ENCODE peak calls at places on chromosomes 3 and 15, in eight cellular contexts. Y is fibroblast of lung; H is cardiac muscle cell; P is small intestine; X is IMR-90; T is neural progenitor cell; L is mesenchymal stem cell; W is naive thymus-derived CD4-positive, alpha-beta T cell. M is an unnamed sample.

GRCh38 chr3:24506966-24507775 is 12.5 kb upstream of the THRB start:
- DNase-seq in Y (no peak), H (no peak), P (peak; percentile 24), X (no peak), T (no peak), L (no peak), W (no peak), M (no peak)

GRCh38 chr3:193556841-193557240 is 2.1 kb upstream of the ATP13A4 start:
- DNase-seq in Y (no peak), H (no peak), P (peak; percentile 85), X (no peak), T (no peak), L (no peak), W (no peak), M (no peak)

GRCh38 chr3:174767853-174768382 is 91.2 kb upstream of the NAALADL2 start:
- DNase-seq in Y (peak; percentile 86), H (no peak), P (no peak), X (peak; percentile 56), T (no peak), L (no peak), W (no peak), M (no peak)

GRCh38 chr15:29939404-29939803 is 117.1 kb upstream of the TJP1 start:
- DNase-seq in Y (peak; percentile 56), H (no peak), P (no peak), X (peak; percentile 47), T (no peak), L (no peak), W (no peak), M (no peak)

GRCh38 chr15:75573643-75574384 is 5.3 kb downstream of the PTPN9 start:
- DNase-seq in Y (no peak), H (no peak), P (no peak), X (no peak), T (peak; percentile 39), L (no peak), W (no peak), M (no peak)

GRCh38 chr3:8143186-8143585 is 358.4 kb upstream of the LMCD1 start:
- DNase-seq in Y (peak; percentile 6), H (no peak), P (no peak), X (no peak), T (no peak), L (no peak), W (no peak), M (no peak)

GRCh38 chr3:38085943-38086324 is 46.9 kb downstream of the DLEC1 start:
- DNase-seq in Y (no peak), H (no peak), P (no peak), X (no peak), T (no peak), L (no peak), W (no peak), M (peak; percentile 35)

GRCh38 chr3:108136888-108137814 is 46.3 kb upstream of the CD47 start:
- DNase-seq in Y (no peak), H (no peak), P (peak; percentile 28), X (no peak), T (no peak), L (no peak), W (no peak), M (no peak)

GRCh38 chr15:67843092-67843501 is 3.3 kb upstream of the RNU6-1 start:
- DNase-seq in Y (no peak), H (no peak), P (no peak), X (no peak), T (peak; percentile 44), L (no peak), W (no peak), M (no peak)

GRCh38 chr15:100687532-100688215 is 85.3 kb downstream of the ASB7 start:
- DNase-seq in Y (peak; percentile 91), H (no peak), P (no peak), X (peak; percentile 86), T (no peak), L (peak; percentile 31), W (no peak), M (no peak)

GRCh38 chr3:9398715-9399708 is 1.6 kb downstream of the SETD5 start:
- DNase-seq in Y (peak; percentile 54), H (peak; percentile 45), P (peak; percentile 31), X (peak; percentile 66), T (peak; percentile 42), L (peak; percentile 92), W (no peak), M (no peak)

GRCh38 chr3:12875857-12876451 is 34.6 kb upstream of the RPL32 start:
- DNase-seq in Y (peak; percentile 26), H (peak; percentile 95), P (peak; percentile 14), X (no peak), T (peak; percentile 97), L (peak; percentile 60), W (no peak), M (peak; percentile 31)

GRCh38 chr3:88744896-88745295 is 362.5 kb upstream of the EPHA3 start:
- DNase-seq in Y (peak; percentile 33), H (no peak), P (no peak), X (no peak), T (no peak), L (no peak), W (no peak), M (no peak)

GRCh38 chr15:58441376-58442070 is 9.7 kb downstream of the LIPC start:
- DNase-seq in Y (peak; percentile 90), H (no peak), P (peak; percentile 32), X (peak; percentile 87), T (no peak), L (peak; percentile 46), W (no peak), M (no peak)

GRCh38 chr15:67708500-67708899 is 116.8 kb upstream of the SKOR1 start:
- DNase-seq in Y (no peak), H (no peak), P (no peak), X (no peak), T (no peak), L (no peak), W (no peak), M (no peak)

GRCh38 chr15:66946578-66947164 is 118.7 kb upstream of the SMAD3 start:
- DNase-seq in Y (peak; percentile 37), H (peak; percentile 76), P (peak; percentile 75), X (peak; percentile 70), T (peak; percentile 73), L (peak; percentile 77), W (peak; percentile 73), M (peak; percentile 79)

GRCh38 chr3:77303943-77304778 is 264.3 kb downstream of the ROBO2 start:
- DNase-seq in Y (no peak), H (peak; percentile 12), P (no peak), X (no peak), T (no peak), L (no peak), W (no peak), M (no peak)

GRCh38 chr15:33729648-33730047 is 238.6 kb upstream of the CHRM5 start:
- DNase-seq in Y (peak; percentile 15), H (peak; percentile 25), P (no peak), X (peak; percentile 5), T (peak; percentile 26), L (peak; percentile 13), W (no peak), M (no peak)

GRCh38 chr3:38454179-38454883 is 641 bp downstream of the ACVR2B start:
- DNase-seq in Y (peak; percentile 29), H (peak; percentile 61), P (peak; percentile 75), X (peak; percentile 13), T (peak; percentile 74), L (peak; percentile 26), W (peak; percentile 46), M (peak; percentile 36)

GRCh38 chr3:124057453-124057852 is 65.5 kb upstream of the ROPN1 start:
- DNase-seq in Y (no peak), H (no peak), P (no peak), X (no peak), T (no peak), L (no peak), W (no peak), M (peak; percentile 34)

GRCh38 chr15:101206173-101206572 is 45.7 kb downstream of the CHSY1 start:
- DNase-seq in Y (peak; percentile 89), H (no peak), P (no peak), X (peak; percentile 95), T (no peak), L (peak; percentile 89), W (peak; percentile 25), M (no peak)

DNA sequence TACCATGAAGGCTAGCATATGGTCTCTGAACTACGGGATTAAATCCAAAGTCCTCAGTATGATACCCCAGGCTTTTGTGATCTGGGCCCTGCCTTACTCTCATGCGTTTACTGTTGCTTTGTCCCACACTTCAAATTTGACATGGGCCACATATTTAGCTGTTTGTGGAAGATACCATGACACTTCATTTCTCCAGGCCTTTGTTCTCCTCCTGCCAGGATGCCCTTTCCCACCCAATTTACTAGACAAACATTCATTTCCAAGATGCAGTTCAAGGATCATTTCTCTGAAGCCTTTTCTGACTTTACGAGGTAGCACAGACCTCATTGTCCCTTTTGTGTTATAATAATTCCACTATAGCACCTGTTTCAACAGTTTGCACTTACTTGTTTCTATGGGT is 2.2 kb upstream of the OXSM start:
- DNase-seq in Y (no peak), H (no peak), P (no peak), X (no peak), T (no peak), L (no peak), W (no peak), M (no peak)
- H3K4me1 ChIP-seq in Y (no peaks in the 10 kb centered on the region), H (peaks cover 15% of the 10 kb centered on the region), P (peaks cover 6% of the 10 kb centered on the region), X (no peaks in the 10 kb centered on the region), T (no peaks in the 10 kb centered on the region), L (peaks cover 2% of the 10 kb centered on the region), W (peaks cover 6% of the 10 kb centered on the region), M (peaks cover 31% of the 10 kb centered on the region)

GRCh38 chr15:96322401-96323249 is 7.9 kb upstream of the NR2F2 start:
- DNase-seq in Y (peak; percentile 43), H (no peak), P (no peak), X (no peak), T (peak; percentile 78), L (peak; percentile 49), W (no peak), M (peak; percentile 51)
- H3K4me1 ChIP-seq in Y (peaks cover 6% of the 10 kb centered on the region), H (peaks cover 7% of the 10 kb centered on the region), P (no peaks in the 10 kb centered on the region), X (peaks cover 13% of the 10 kb centered on the region), T (peaks cover 44% of the 10 kb centered on the region), L (peaks cover 23% of the 10 kb centered on the region), W (no peaks in the 10 kb centered on the region), M (no peaks in the 10 kb centered on the region)

GRCh38 chr15:80186066-80186465 is 33.3 kb downstream of the FAH start:
- DNase-seq in Y (no peak), H (no peak), P (no peak), X (no peak), T (no peak), L (no peak), W (no peak), M (no peak)

GRCh38 chr15:80185152-80185551 is 32.4 kb downstream of the FAH start:
- DNase-seq in Y (no peak), H (no peak), P (no peak), X (no peak), T (no peak), L (no peak), W (no peak), M (no peak)

GRCh38 chr15:80191198-80191597 is 38.4 kb downstream of the FAH start:
- DNase-seq in Y (no peak), H (no peak), P (no peak), X (no peak), T (no peak), L (no peak), W (no peak), M (no peak)

GRCh38 chr15:80186597-80186996 is 33.8 kb downstream of the FAH start:
- DNase-seq in Y (no peak), H (no peak), P (no peak), X (no peak), T (no peak), L (no peak), W (no peak), M (no peak)

GRCh38 chr15:80188293-80188692 is 35.5 kb downstream of the FAH start:
- DNase-seq in Y (no peak), H (no peak), P (no peak), X (no peak), T (peak; percentile 55), L (no peak), W (no peak), M (no peak)
- H3K4me1 ChIP-seq in Y (no peaks in the 10 kb centered on the region), H (no peaks in the 10 kb centered on the region), P (no peaks in the 10 kb centered on the region), X (peaks cover 2% of the 10 kb centered on the region), T (peaks cover 14% of the 10 kb centered on the region), L (peaks cover 1% of the 10 kb centered on the region), W (no peaks in the 10 kb centered on the region), M (no peaks in the 10 kb centered on the region)

GRCh38 chr3:134326126-134326525 is 48.1 kb downstream of the AMOTL2 start:
- DNase-seq in Y (peak; percentile 69), H (no peak), P (no peak), X (no peak), T (no peak), L (no peak), W (no peak), M (no peak)
- H3K4me1 ChIP-seq in Y (peaks cover 40% of the 10 kb centered on the region), H (peaks cover 12% of the 10 kb centered on the region), P (no peaks in the 10 kb centered on the region), X (peaks cover 38% of the 10 kb centered on the region), T (peaks cover 25% of the 10 kb centered on the region), L (peaks cover 34% of the 10 kb centered on the region), W (no peaks in the 10 kb centered on the region), M (peaks cover 38% of the 10 kb centered on the region)